ENCODE peak calls at places on chromosomes 4 and X, in five cellular contexts. V is breast epithelium, H is AG09319, J is body of pancreas, Z is neural crest cell. U is an unnamed sample.
A peak's percentile ranks its signal among the peaks of the same experiment; 100 is the strongest.

GRCh38 chr4:972651-973424 is 531 bp downstream of the DGKQ start:
- DNase-seq in V (no peak), H (no peak), J (no peak), Z (no peak), U (no peak)

GRCh38 chr4:63717384-63717783 is 691.9 kb downstream of the TECRL start:
- DNase-seq in V (no peak), H (no peak), J (no peak), Z (no peak), U (peak; percentile 63)

GRCh38 chrX:148269513-148269912 is 230.9 kb upstream of the AFF2 start:
- DNase-seq in V (no peak), H (no peak), J (no peak), Z (no peak), U (no peak)

GRCh38 chrX:43862434-43862833 is 19.8 kb downstream of the MAOB start:
- DNase-seq in V (no peak), H (no peak), J (no peak), Z (no peak), U (no peak)

GRCh38 chr4:168511780-168512467 is 15.1 kb downstream of the PALLD start:
- DNase-seq in V (no peak), H (no peak), J (no peak), Z (no peak), U (no peak)

GRCh38 chrX:7147431-7147977 is at the start of gene STS:
- DNase-seq in V (no peak), H (no peak), J (peak; percentile 51), Z (peak; percentile 39), U (no peak)

GRCh38 chrX:130386408-130386808 is 934 bp upstream of the GPR119 start:
- DNase-seq in V (no peak), H (no peak), J (no peak), Z (no peak), U (no peak)

GRCh38 chrX:74187211-74187610 is 116.8 kb upstream of the ZCCHC13 start:
- DNase-seq in V (no peak), H (no peak), J (no peak), Z (no peak), U (no peak)

GRCh38 chr4:13365195-13365594 is 118.9 kb downstream of the RAB28 start:
- DNase-seq in V (no peak), H (no peak), J (no peak), Z (no peak), U (no peak)

GRCh38 chr4:2058264-2059033 is 678 bp upstream of the NAT8L start:
- DNase-seq in V (no peak), H (no peak), J (no peak), Z (peak; percentile 28), U (no peak)

GRCh38 chr4:111854494-111855087 is 290.7 kb upstream of the FAM241A start:
- DNase-seq in V (no peak), H (peak; percentile 19), J (peak; percentile 22), Z (peak; percentile 39), U (peak; percentile 14)

DNA sequence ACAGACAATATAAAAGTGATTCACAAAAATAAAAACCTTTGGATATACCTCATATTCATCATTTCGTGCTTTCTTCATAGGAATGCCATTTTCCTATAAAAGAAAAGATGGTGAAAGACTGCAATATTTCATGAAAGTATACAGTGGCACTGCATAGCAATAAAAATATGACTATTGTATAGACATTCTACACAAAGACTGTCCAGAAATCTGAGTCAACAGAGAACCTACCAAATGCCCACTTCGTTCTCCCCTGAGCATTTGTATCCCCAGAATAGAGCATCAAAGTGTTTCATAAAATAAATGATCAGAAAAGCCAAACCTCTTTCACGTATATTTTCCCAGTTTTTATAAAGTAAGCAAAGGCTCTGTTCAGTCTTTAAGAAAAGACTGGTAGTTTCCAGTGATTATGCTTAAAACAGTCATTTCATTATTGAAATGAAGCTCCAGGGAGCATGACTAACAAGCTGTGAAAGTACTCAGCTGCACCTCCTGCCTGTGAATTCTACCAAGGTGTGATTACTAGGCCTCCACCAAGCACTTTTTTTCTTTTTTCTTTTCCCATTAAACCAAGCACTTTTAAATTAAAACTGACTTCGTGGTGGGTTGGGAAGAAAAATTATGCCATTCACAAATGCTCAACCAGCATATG is 20.2 kb downstream of the PPA2 start:
- DNase-seq in V (no peak), H (no peak), J (no peak), Z (no peak), U (no peak)
- TF ChIP-seq CTCF in V (no peak), H (no peak), J (no peak), Z (no peak), U (no peak)

DNA sequence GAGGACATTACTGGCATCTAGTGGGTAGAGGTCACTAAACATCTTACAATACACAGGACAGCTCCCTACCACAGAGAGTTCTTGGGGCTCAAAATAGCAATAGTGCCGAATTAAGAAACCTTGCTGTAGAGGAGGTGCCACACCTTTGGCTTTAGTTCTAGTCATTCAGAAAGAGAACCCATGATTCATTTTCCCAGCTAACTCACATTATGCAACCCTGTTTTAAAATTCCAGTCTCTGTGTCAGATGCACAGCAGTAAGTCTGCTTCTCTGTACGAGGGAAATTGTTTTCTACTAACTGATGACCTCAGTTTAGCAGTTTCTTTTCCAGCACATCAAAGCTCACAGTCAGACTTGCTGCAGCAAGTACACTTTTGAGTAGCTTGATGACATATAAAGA is 487.9 kb upstream of the MAGEB18 start:
- DNase-seq in V (no peak), H (no peak), J (no peak), Z (no peak), U (no peak)
- TF ChIP-seq CTCF in V (no peak), H (no peak), J (no peak), Z (no peak), U (no peak)

GRCh38 chrX:35726176-35726575 is 72.0 kb upstream of the MAGEB16 start:
- DNase-seq in V (no peak), H (no peak), J (peak; percentile 40), Z (no peak), U (peak; percentile 11)
- TF ChIP-seq CTCF in V (no peak), H (peak; percentile 7), J (no peak), Z (peak; percentile 34), U (peak; percentile 33)

DNA sequence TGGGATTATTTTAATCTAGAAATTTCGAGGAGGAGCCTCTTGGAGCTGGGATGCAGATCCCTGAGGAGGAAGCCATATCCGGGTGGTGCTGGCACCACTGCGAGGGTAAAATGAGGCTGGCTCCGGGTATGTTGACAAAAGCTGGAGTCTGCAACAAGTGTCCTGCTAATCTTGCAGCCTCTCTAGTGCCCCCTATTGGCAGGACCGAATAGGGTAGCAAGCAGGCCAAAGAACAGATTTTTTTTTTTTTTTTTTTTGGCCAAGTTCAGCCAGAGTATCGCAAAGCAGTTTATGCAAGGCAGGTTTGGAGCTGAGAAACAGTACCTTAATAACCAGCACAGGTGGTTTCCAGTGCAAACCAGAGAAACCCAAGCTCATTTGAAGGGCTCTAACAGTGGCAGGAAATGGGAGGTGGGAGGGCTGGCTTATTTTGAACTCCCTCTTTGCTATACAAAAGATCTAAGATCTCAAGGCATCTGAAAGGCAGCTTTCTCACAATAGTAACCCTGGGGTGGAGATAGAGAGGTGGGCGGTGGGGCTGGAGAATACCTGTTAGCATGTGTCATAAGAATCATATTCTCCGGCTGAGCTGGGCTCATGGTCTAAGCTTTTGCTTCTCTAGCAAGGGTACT is 38.2 kb upstream of the OCIAD2 start:
- DNase-seq in V (no peak), H (no peak), J (no peak), Z (peak; percentile 21), U (no peak)
- TF ChIP-seq CTCF in V (no peak), H (no peak), J (no peak), Z (peak; percentile 44), U (peak; percentile 39)

DNA sequence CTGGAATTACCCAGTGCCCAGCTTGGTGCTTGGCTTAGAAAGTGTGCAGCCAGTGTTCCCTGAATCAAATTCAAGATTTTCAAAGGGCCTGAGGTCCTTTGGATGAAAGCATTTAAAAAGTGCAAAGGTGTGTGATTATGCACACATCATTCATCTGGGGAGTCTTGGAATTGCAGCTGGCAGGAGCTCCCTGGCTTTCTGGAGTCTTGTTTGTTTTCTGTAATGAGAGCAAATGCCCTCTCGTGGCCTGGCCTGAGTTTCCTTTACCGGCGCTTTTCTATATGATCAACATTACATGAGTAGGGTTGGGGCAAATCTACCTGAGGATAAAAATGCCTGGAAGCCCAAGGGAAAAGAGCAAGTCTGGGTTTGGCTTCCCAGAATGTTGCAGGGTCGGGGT is 24.6 kb upstream of the SORCS2 start:
- DNase-seq in V (no peak), H (no peak), J (no peak), Z (no peak), U (no peak)
- TF ChIP-seq CTCF in V (no peak), H (no peak), J (no peak), Z (peak; percentile 21), U (peak; percentile 32)

DNA sequence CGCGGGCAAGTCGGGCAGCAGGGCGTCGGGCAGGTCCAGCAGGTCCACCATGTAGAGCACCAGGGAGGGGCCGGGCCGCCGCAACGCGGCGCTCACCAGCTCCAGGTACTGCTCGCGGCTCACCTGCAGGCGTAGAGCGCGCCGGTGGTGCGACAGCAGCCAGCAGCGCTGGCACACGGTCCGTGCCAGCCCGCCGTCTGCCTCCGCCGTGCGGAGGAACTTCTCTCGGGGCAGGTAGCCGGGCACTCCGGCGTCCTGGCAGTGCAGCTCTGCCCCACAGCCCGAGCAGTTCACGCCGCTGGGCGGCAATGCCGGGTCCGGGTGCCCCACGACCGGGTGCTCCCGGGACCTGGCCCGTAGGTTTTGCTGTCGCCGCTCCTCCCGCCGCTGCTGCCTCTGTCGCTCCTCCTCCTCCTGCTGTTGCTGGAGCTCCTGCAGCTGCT is 507 bp downstream of the NOA1 start:
- DNase-seq in V (peak; percentile 58), H (no peak), J (peak; percentile 82), Z (peak; percentile 41), U (no peak)
- TF ChIP-seq CTCF in V (no peak), H (peak; percentile 6), J (no peak), Z (peak; percentile 24), U (peak; percentile 43)

DNA sequence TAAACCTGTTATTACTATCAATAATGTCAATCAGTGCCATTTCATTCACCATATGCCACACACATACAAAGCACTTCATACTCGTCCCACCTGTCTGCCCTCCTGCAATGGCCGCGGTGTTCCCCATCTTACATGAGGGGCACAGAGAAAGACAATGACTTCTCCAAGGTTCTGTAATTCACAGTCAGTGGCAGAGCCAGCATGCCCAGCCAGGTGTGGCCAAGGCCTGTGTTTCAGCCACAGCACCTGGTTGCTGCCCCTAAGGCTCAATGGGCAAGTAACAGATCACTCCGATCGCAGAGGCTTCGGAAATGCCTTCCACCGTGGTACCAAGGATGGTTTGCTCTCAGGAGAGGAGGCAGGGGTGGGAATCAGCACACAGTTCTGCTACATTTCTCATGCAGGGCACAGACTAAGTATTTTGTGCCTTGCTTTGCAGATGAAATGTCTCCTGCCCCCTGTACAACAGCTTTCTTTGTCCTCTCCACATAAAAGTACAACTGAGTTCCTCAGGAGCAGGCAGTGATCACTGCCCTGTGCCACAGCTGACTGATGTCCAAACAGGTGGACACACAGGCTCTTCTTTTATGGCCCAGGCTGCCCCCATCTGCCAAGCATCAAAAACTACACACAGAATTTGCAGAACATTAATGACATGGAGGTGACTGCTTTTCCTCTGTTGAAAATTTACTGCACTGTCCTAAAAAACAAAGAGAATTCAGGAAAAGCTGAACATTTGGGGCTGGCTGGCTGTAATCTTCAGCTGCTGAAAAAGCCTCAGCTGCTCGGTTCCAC is 10.8 kb downstream of the AFAP1 start:
- DNase-seq in V (no peak), H (no peak), J (no peak), Z (no peak), U (peak; percentile 28)
- TF ChIP-seq CTCF in V (no peak), H (peak; percentile 28), J (no peak), Z (peak; percentile 42), U (peak; percentile 54)

GRCh38 chr4:4666693-4667642 is 125.1 kb upstream of the STX18 start:
- DNase-seq in V (no peak), H (peak; percentile 39), J (no peak), Z (no peak), U (no peak)
- TF ChIP-seq CTCF in V (no peak), H (peak; percentile 18), J (no peak), Z (no peak), U (no peak)

U was measured in LNCaP clone FGC.